ENCODE peak calls at places on chromosomes 12 and 14, in four cellular contexts. One of them, this sample, is unnamed.
A peak's percentile ranks its signal among the peaks of the same experiment; 100 is the strongest.

GRCh38 chr14:105938055-105938863 is 411.9 kb downstream of the TMEM121 start:
- DNase-seq in Peyer's patch: no peak
- DNase-seq in K562: no peak
- DNase-seq in breast epithelium: peak; percentile 27
- DNase-seq in this sample: no peak

GRCh38 chr14:81401420-81402122 is 1.4 kb upstream of the STON2 start:
- DNase-seq in Peyer's patch: no peak
- DNase-seq in K562: no peak
- DNase-seq in breast epithelium: no peak
- DNase-seq in this sample: no peak

GRCh38 chr12:10374624-10375018 is 15.2 kb downstream of the KLRK1 start:
- DNase-seq in Peyer's patch: no peak
- DNase-seq in K562: no peak
- DNase-seq in breast epithelium: no peak
- DNase-seq in this sample: no peak

GRCh38 chr12:51675062-51675803 is 84.2 kb downstream of the SCN8A start:
- DNase-seq in Peyer's patch: no peak
- DNase-seq in K562: no peak
- DNase-seq in breast epithelium: no peak
- DNase-seq in this sample: no peak

GRCh38 chr12:54980341-54980740 is 4.2 kb downstream of the TESPA1 start:
- DNase-seq in Peyer's patch: no peak
- DNase-seq in K562: peak; percentile 48
- DNase-seq in breast epithelium: no peak
- DNase-seq in this sample: no peak

GRCh38 chr14:95290021-95290420 is 29.7 kb downstream of the CLMN start:
- DNase-seq in Peyer's patch: no peak
- DNase-seq in K562: no peak
- DNase-seq in breast epithelium: no peak
- DNase-seq in this sample: peak; percentile 51

GRCh38 chr12:100017056-100017455 is 32.3 kb upstream of the ANKS1B start:
- DNase-seq in Peyer's patch: no peak
- DNase-seq in K562: no peak
- DNase-seq in breast epithelium: no peak
- DNase-seq in this sample: no peak

GRCh38 chr12:52207895-52208294 is 16.1 kb upstream of the KRT80 start:
- DNase-seq in Peyer's patch: no peak
- DNase-seq in K562: no peak
- DNase-seq in breast epithelium: peak; percentile 93
- DNase-seq in this sample: no peak

GRCh38 chr12:116999066-116999465 is 88.3 kb downstream of the FBXW8 start:
- DNase-seq in Peyer's patch: no peak
- DNase-seq in K562: no peak
- DNase-seq in breast epithelium: no peak
- DNase-seq in this sample: no peak

GRCh38 chr12:42372154-42372791 is 46.3 kb downstream of the PPHLN1 start:
- DNase-seq in Peyer's patch: no peak
- DNase-seq in K562: peak; percentile 40
- DNase-seq in breast epithelium: no peak
- DNase-seq in this sample: no peak

GRCh38 chr12:105401198-105401597 is 70.7 kb downstream of the C12orf75 start:
- DNase-seq in Peyer's patch: no peak
- DNase-seq in K562: no peak
- DNase-seq in breast epithelium: no peak
- DNase-seq in this sample: no peak

GRCh38 chr14:81766597-81766996 is 232.9 kb upstream of the SEL1L start:
- DNase-seq in Peyer's patch: no peak
- DNase-seq in K562: no peak
- DNase-seq in breast epithelium: no peak
- DNase-seq in this sample: no peak

GRCh38 chr12:111442301-111443045 is 36.8 kb downstream of the SH2B3 start:
- DNase-seq in Peyer's patch: no peak
- DNase-seq in K562: no peak
- DNase-seq in breast epithelium: no peak
- DNase-seq in this sample: no peak

GRCh38 chr12:82996168-82996812 is 309.6 kb downstream of the TMTC2 start:
- DNase-seq in Peyer's patch: no peak
- DNase-seq in K562: no peak
- DNase-seq in breast epithelium: no peak
- DNase-seq in this sample: no peak

GRCh38 chr12:100908501-100908900 is 113.9 kb downstream of the ANO4 start:
- DNase-seq in Peyer's patch: no peak
- DNase-seq in K562: no peak
- DNase-seq in breast epithelium: no peak
- DNase-seq in this sample: no peak

GRCh38 chr12:89354630-89354931 is 2.3 kb upstream of the DUSP6 start:
- DNase-seq in Peyer's patch: no peak
- DNase-seq in K562: no peak
- DNase-seq in breast epithelium: no peak
- DNase-seq in this sample: no peak

GRCh38 chr12:81128930-81129554 is 51.2 kb downstream of the ACSS3 start:
- DNase-seq in Peyer's patch: no peak
- DNase-seq in K562: peak; percentile 10
- DNase-seq in breast epithelium: no peak
- DNase-seq in this sample: no peak

GRCh38 chr14:97978336-97978735 is 1181.2 kb downstream of the VRK1 start:
- DNase-seq in Peyer's patch: peak; percentile 59
- DNase-seq in K562: no peak
- DNase-seq in breast epithelium: peak; percentile 74
- DNase-seq in this sample: peak; percentile 75

GRCh38 chr14:32121536-32121935 is 44.4 kb downstream of the ARHGAP5 start:
- DNase-seq in Peyer's patch: no peak
- DNase-seq in K562: no peak
- DNase-seq in breast epithelium: no peak
- DNase-seq in this sample: no peak

GRCh38 chr14:90426663-90427062 is 29.8 kb downstream of the CALM1 start:
- DNase-seq in Peyer's patch: no peak
- DNase-seq in K562: no peak
- DNase-seq in breast epithelium: no peak
- DNase-seq in this sample: no peak

GRCh38 chr12:91194500-91194899 is 11.9 kb upstream of the DCN start:
- DNase-seq in Peyer's patch: no peak
- DNase-seq in K562: no peak
- DNase-seq in breast epithelium: no peak
- DNase-seq in this sample: no peak

GRCh38 chr14:103867523-103867953 is 20.2 kb upstream of the PPP1R13B start:
- DNase-seq in Peyer's patch: no peak
- DNase-seq in K562: no peak
- DNase-seq in breast epithelium: no peak
- DNase-seq in this sample: no peak

GRCh38 chr14:99347561-99347960 is 75.6 kb upstream of the BCL11B start:
- DNase-seq in Peyer's patch: no peak
- DNase-seq in K562: no peak
- DNase-seq in breast epithelium: no peak
- DNase-seq in this sample: no peak

GRCh38 chr14:73786632-73786941 is 65.0 kb upstream of the PTGR2 start:
- DNase-seq in Peyer's patch: peak; percentile 44
- DNase-seq in K562: no peak
- DNase-seq in breast epithelium: no peak
- DNase-seq in this sample: no peak

GRCh38 chr12:53602176-53602942 is 23.8 kb downstream of the ATF7 start:
- DNase-seq in Peyer's patch: no peak
- DNase-seq in K562: no peak
- DNase-seq in breast epithelium: no peak
- DNase-seq in this sample: no peak

GRCh38 chr12:124345795-124346194 is 50.9 kb downstream of the RFLNA start:
- DNase-seq in Peyer's patch: no peak
- DNase-seq in K562: no peak
- DNase-seq in breast epithelium: no peak
- DNase-seq in this sample: no peak

GRCh38 chr12:19026637-19027508 is 102.7 kb upstream of the PLEKHA5 start:
- DNase-seq in Peyer's patch: no peak
- DNase-seq in K562: no peak
- DNase-seq in breast epithelium: no peak
- DNase-seq in this sample: no peak

GRCh38 chr12:129961111-129961510 is 57.3 kb upstream of the TMEM132D start:
- DNase-seq in Peyer's patch: no peak
- DNase-seq in K562: no peak
- DNase-seq in breast epithelium: no peak
- DNase-seq in this sample: no peak

GRCh38 chr12:109899783-109900751 is at the start of gene TCHP:
- DNase-seq in Peyer's patch: peak; percentile 84
- DNase-seq in K562: peak; percentile 87
- DNase-seq in breast epithelium: peak; percentile 84
- DNase-seq in this sample: peak; percentile 80
- TF ChIP-seq CTCF in Peyer's patch: no peak
- TF ChIP-seq CTCF in K562: peak; percentile 62
- TF ChIP-seq CTCF in breast epithelium: no peak
- TF ChIP-seq CTCF in this sample: peak; percentile 24

GRCh38 chr12:12550277-12550676 is 12.4 kb downstream of the DUSP16 start:
- DNase-seq in Peyer's patch: no peak
- DNase-seq in K562: no peak
- DNase-seq in breast epithelium: no peak
- DNase-seq in this sample: no peak
- TF ChIP-seq CTCF in Peyer's patch: no peak
- TF ChIP-seq CTCF in K562: no peak
- TF ChIP-seq CTCF in breast epithelium: no peak
- TF ChIP-seq CTCF in this sample: no peak

DNA sequence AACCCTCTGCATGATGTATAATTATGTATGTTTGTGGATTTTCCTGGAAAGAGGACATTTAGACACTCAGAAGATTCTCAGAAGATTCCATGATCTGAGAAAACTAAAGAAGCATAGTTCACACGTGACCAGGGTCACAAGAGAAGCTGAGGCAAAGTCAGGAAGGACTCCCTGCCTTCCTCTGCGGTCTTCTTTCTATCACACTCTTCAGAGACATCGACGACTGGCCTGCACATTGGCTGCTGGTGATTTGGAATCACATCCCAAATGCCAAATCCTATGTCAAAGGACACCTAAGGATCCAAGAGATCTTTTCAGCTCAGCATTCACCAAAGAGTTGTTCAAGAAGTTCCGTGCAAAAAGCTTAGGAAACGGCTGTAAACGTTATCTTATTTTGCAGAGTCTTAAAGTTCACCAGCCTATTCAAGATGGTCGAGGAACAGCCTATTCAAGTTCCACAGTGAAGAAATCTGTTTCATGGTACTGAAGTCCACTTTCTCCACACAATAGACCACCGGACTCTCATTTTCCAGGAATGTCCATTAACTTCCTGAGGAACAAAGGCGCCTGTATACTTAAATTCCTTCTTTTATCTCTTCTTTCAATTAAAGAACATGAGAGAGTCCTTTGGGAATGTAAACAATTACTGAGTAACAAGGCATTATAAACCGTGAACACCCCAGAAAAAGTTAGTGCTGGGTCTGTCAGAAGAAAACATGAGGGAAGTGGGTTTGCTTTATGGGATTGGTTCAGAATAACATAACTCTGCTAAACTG is 42.1 kb downstream of the IGF1 start:
- DNase-seq in Peyer's patch: no peak
- DNase-seq in K562: no peak
- DNase-seq in breast epithelium: no peak
- DNase-seq in this sample: no peak
- TF ChIP-seq CTCF in Peyer's patch: no peak
- TF ChIP-seq CTCF in K562: no peak
- TF ChIP-seq CTCF in breast epithelium: no peak
- TF ChIP-seq CTCF in this sample: no peak

DNA sequence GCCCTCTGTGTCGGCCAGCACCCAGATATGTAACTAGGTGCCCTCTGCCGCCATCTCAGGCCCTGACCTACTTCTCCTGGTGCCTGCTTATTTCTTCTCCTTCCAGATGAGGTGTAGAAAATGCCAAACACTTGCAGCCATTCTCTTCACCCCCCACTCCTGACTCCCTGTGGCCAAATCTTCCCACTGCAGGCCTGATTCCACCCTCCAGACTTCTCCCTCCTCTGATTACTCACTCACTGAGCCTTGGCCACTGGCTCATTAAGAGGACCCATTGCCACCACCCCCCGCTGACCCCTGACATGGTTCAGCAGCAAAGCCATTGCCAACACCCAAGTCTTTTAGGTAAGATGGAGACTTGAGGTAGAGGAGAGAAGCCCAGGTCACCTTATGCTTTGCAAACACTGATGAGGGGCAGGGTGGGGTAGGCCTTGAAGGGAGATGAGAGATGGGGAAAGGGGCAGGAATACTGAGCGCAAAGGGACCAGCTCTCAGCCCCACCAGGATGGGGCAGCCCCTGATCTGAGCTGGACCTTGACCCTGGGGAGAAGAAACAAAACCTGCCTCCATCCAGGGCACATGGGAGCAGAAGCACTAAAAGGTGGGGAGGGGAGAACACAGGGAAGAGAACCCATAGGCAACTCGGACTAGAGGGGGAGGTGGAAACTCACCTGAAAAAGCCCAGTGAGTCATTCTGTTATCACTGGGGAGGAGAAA is 25.1 kb upstream of the ANO2 start:
- DNase-seq in Peyer's patch: no peak
- DNase-seq in K562: peak; percentile 9
- DNase-seq in breast epithelium: no peak
- DNase-seq in this sample: no peak
- TF ChIP-seq CTCF in Peyer's patch: no peak
- TF ChIP-seq CTCF in K562: no peak
- TF ChIP-seq CTCF in breast epithelium: no peak
- TF ChIP-seq CTCF in this sample: no peak

GRCh38 chr14:72736348-72736747 is 157.6 kb downstream of the DPF3 start:
- DNase-seq in Peyer's patch: no peak
- DNase-seq in K562: peak; percentile 60
- DNase-seq in breast epithelium: no peak
- DNase-seq in this sample: no peak
- TF ChIP-seq CTCF in Peyer's patch: no peak
- TF ChIP-seq CTCF in K562: peak; percentile 25
- TF ChIP-seq CTCF in breast epithelium: no peak
- TF ChIP-seq CTCF in this sample: peak; percentile 21